ENCODE peak calls at places on chromosomes 3 and 15, in six cellular contexts. O, L, K, D, C and V are unnamed samples.

GRCh38 chr3:49937081-49937480 is 2.9 kb upstream of the RBM6 start:
- DNase-seq in O (no peak), L (no peak), K (no peak), D (no peak), C (no peak), V (peak)

GRCh38 chr3:37162501-37163245 is 11.7 kb downstream of the LRRFIP2 start:
- DNase-seq in O (no peak), L (no peak), K (no peak), D (no peak), C (no peak), V (no peak)

GRCh38 chr3:9068044-9068443 is 104.8 kb upstream of the RAD18 start:
- DNase-seq in O (no peak), L (no peak), K (no peak), D (no peak), C (no peak), V (no peak)

GRCh38 chr3:23648326-23648964 is 157.3 kb upstream of the UBE2E1 start:
- DNase-seq in O (no peak), L (no peak), K (peak), D (no peak), C (no peak), V (no peak)

GRCh38 chr3:76841750-76842149 is 198.1 kb upstream of the ROBO2 start:
- DNase-seq in O (no peak), L (no peak), K (no peak), D (no peak), C (no peak), V (no peak)

GRCh38 chr3:81743096-81744025 is 18.1 kb downstream of the GBE1 start:
- DNase-seq in O (peak), L (no peak), K (peak), D (peak), C (no peak), V (peak)

GRCh38 chr15:45126535-45127158 is 3.0 kb downstream of the DUOXA1 start:
- DNase-seq in O (no peak), L (peak), K (peak), D (peak), C (no peak), V (peak)

GRCh38 chr15:59439571-59439970 is 1.6 kb downstream of the FAM81A start:
- DNase-seq in O (no peak), L (no peak), K (no peak), D (no peak), C (no peak), V (no peak)

GRCh38 chr3:66355394-66355793 is 134.6 kb downstream of the SLC25A26 start:
- DNase-seq in O (no peak), L (no peak), K (no peak), D (no peak), C (no peak), V (no peak)

GRCh38 chr15:67835349-67836133 is 4.3 kb downstream of the RNU6-1 start:
- DNase-seq in O (no peak), L (no peak), K (no peak), D (no peak), C (no peak), V (no peak)

GRCh38 chr3:13460341-13460736 is 19.8 kb upstream of the HDAC11 start:
- DNase-seq in O (no peak), L (no peak), K (no peak), D (no peak), C (no peak), V (no peak)

GRCh38 chr3:37383323-37383722 is 208.9 kb upstream of the LRRFIP2 start:
- DNase-seq in O (no peak), L (no peak), K (no peak), D (no peak), C (no peak), V (no peak)

GRCh38 chr3:13011369-13012227 is 61.6 kb downstream of the IQSEC1 start:
- DNase-seq in O (no peak), L (peak), K (no peak), D (peak), C (peak), V (peak)

GRCh38 chr3:196726788-196727675 is 12.6 kb upstream of the PAK2 start:
- DNase-seq in O (no peak), L (no peak), K (peak), D (no peak), C (no peak), V (no peak)

GRCh38 chr15:96578393-96578792 is 247.9 kb downstream of the NR2F2 start:
- DNase-seq in O (no peak), L (no peak), K (no peak), D (no peak), C (no peak), V (no peak)

GRCh38 chr15:41465822-41466421 is 27.8 kb upstream of the ITPKA start:
- DNase-seq in O (peak), L (peak), K (peak), D (peak), C (no peak), V (peak)

GRCh38 chr3:13017361-13018038 is 55.7 kb downstream of the IQSEC1 start:
- DNase-seq in O (no peak), L (no peak), K (no peak), D (no peak), C (no peak), V (no peak)

GRCh38 chr3:107877936-107878335 is 212.9 kb downstream of the CD47 start:
- DNase-seq in O (no peak), L (no peak), K (no peak), D (no peak), C (no peak), V (no peak)

GRCh38 chr3:152159328-152159727 is 109.4 kb upstream of the MBNL1 start:
- DNase-seq in O (peak), L (no peak), K (no peak), D (no peak), C (no peak), V (peak)

GRCh38 chr3:184899953-184900595 is 88.1 kb downstream of the VPS8 start:
- DNase-seq in O (no peak), L (no peak), K (no peak), D (no peak), C (no peak), V (no peak)

GRCh38 chr3:149739396-149739795 is 12.9 kb downstream of the COMMD2 start:
- DNase-seq in O (no peak), L (peak), K (no peak), D (no peak), C (no peak), V (no peak)

GRCh38 chr3:168384990-168385389 is 289.3 kb upstream of the GOLIM4 start:
- DNase-seq in O (no peak), L (no peak), K (no peak), D (no peak), C (no peak), V (no peak)

GRCh38 chr3:43959498-43960447 is 269.0 kb downstream of the ABHD5 start:
- DNase-seq in O (no peak), L (no peak), K (no peak), D (no peak), C (no peak), V (no peak)

GRCh38 chr3:193971268-193971751 is 164.6 kb upstream of the HES1 start:
- DNase-seq in O (no peak), L (no peak), K (no peak), D (no peak), C (peak), V (no peak)

GRCh38 chr15:80121546-80121945 is 31.3 kb upstream of the FAH start:
- DNase-seq in O (no peak), L (no peak), K (no peak), D (no peak), C (no peak), V (peak)

GRCh38 chr3:54073386-54073785 is 49.0 kb upstream of the CACNA2D3 start:
- DNase-seq in O (no peak), L (no peak), K (no peak), D (no peak), C (no peak), V (no peak)

GRCh38 chr3:50174517-50174895 is 16.9 kb upstream of the GNAT1 start:
- DNase-seq in O (no peak), L (no peak), K (no peak), D (no peak), C (no peak), V (no peak)

GRCh38 chr3:183697610-183698317 is at the start of gene YEATS2:
- DNase-seq in O (peak), L (peak), K (peak), D (peak), C (no peak), V (peak)

GRCh38 chr3:109023656-109024254 is 70.1 kb upstream of the GUCA1C start:
- DNase-seq in O (peak), L (peak), K (peak), D (peak), C (peak), V (peak)

GRCh38 chr15:44130778-44131177 is 64.3 kb downstream of the FRMD5 start:
- DNase-seq in O (no peak), L (no peak), K (no peak), D (no peak), C (no peak), V (no peak)

GRCh38 chr3:12773030-12773723 is 14.1 kb upstream of the TMEM40 start:
- DNase-seq in O (no peak), L (no peak), K (no peak), D (no peak), C (no peak), V (no peak)

GRCh38 chr3:154701055-154701454 is 271.1 kb upstream of the GPR149 start:
- DNase-seq in O (no peak), L (no peak), K (no peak), D (no peak), C (no peak), V (no peak)

GRCh38 chr3:101823525-101823924 is 25.8 kb upstream of the NFKBIZ start:
- DNase-seq in O (no peak), L (no peak), K (no peak), D (no peak), C (no peak), V (peak)

GRCh38 chr3:140501054-140501769 is 176.7 kb upstream of the TRIM42 start:
- DNase-seq in O (no peak), L (no peak), K (no peak), D (no peak), C (no peak), V (no peak)

DNA sequence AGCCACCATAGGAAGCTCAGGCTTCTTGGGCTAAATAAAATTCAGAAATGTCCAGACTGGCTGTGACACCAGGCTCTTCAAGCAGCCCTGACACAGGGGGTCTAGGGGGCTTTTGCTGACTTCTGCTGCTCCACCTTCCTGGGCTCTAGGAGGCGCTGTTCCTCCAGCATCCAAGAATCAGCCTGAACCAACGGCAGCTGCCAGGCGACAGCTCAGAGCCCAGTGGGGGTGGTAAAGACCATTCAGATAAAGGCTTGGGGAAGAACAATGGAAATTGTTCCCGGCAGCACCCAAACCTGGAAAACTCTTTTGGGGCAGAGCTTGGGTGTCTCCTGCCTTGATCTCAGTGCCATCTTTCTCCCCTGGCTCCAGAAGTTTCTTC is 21.6 kb upstream of the PSTPIP1 start:
- DNase-seq in O (no peak), L (peak), K (peak), D (peak), C (no peak), V (peak)
- TF ChIP-seq CTCF in O (peak), L (peak), K (peak), D (peak), C (peak), V (peak)

GRCh38 chr15:31216210-31216911 is 110.3 kb upstream of the KLF13 start:
- DNase-seq in O (peak), L (peak), K (no peak), D (peak), C (no peak), V (peak)
- TF ChIP-seq POLR2A in O (peak), L (peak), K (no peak), D (no peak), C (peak), V (no peak)

GRCh38 chr3:29067014-29067413 is 213.9 kb upstream of the RBMS3 start:
- DNase-seq in O (no peak), L (no peak), K (peak), D (no peak), C (no peak), V (no peak)

GRCh38 chr3:29064085-29064484 is 216.8 kb upstream of the RBMS3 start:
- DNase-seq in O (no peak), L (no peak), K (no peak), D (no peak), C (no peak), V (no peak)

GRCh38 chr3:29071077-29071634 is 209.7 kb upstream of the RBMS3 start:
- DNase-seq in O (no peak), L (no peak), K (no peak), D (no peak), C (no peak), V (no peak)

GRCh38 chr3:29065211-29065785 is 215.6 kb upstream of the RBMS3 start:
- DNase-seq in O (peak), L (no peak), K (peak), D (no peak), C (no peak), V (no peak)
- TF ChIP-seq MYC in O (no peak), L (no peak), K (no peak), D (no peak), C (no peak), V (no peak)

DNA sequence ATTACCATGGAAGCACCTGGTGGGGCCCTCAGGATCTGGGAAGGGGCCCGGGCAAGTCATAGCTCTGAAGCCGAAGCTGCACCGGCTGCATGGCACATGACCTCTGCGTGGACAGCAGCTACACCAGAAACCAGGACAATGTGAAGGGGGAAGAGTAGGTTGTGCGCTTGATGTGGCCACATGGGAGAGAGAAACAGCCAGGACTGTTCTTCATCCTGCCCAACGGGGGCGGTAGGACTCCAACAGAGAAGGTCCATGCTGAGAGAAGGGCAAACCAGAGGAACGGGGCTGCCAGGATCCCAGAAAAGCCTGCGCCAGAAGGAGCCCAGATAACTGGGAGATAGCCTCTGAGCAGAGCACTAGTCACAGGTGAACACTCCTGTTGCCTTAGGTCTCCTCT is 54.9 kb upstream of the PRR20G start:
- DNase-seq in O (no peak), L (no peak), K (no peak), D (no peak), C (no peak), V (no peak)
- TF ChIP-seq CTCF in O (no peak), L (no peak), K (no peak), D (peak), C (no peak), V (no peak)

GRCh38 chr15:100348578-100348977 is 6.8 kb upstream of the ADAMTS17 start:
- DNase-seq in O (no peak), L (no peak), K (no peak), D (no peak), C (no peak), V (no peak)

GRCh38 chr15:100350434-100351226 is 8.9 kb upstream of the ADAMTS17 start:
- DNase-seq in O (peak), L (peak), K (no peak), D (no peak), C (no peak), V (peak)

GRCh38 chr15:100349321-100349695 is 7.5 kb upstream of the ADAMTS17 start:
- DNase-seq in O (no peak), L (no peak), K (no peak), D (no peak), C (no peak), V (no peak)

GRCh38 chr15:100346866-100347512 is 5.2 kb upstream of the ADAMTS17 start:
- DNase-seq in O (no peak), L (no peak), K (no peak), D (no peak), C (no peak), V (no peak)

DNA sequence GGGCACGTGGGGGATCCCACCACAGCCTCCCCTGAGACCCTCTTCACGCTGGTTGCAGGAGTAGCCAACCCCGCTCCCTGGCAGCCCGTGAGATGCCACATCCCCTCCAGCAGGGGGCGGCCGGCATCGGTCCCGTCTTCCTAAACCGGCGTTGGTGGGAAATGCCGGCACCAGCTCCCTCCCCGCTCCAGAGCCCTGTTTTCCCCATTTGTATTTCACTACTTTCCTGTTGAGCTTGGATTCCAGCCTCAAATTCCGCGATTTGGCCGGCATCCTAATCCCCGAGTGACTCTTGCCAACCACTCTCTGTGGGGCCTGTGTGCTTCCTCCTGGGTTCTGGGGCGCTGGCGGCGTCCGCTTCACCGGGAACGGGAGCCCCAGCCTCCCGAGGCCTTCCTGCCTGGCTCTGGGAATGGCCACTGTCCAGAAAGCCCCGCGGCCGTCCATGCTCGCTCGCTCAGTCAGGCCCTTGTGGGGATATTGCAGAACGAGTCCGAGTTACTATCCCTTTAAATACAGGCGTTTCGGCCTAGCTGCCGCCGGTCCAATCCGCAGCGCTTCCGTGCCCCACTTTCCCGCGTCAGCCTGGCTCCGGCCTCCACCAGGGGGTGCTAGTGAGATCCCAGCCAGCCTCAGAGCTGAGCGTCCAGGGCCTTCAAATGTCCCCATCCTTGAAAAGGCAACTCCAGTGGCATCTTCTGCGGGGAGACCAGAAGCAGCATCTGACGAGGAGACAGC is 8.1 kb upstream of the ADAMTS17 start:
- DNase-seq in O (peak), L (peak), K (peak), D (peak), C (peak), V (peak)
- TF ChIP-seq POLR2A in O (no peak), L (no peak), K (no peak), D (no peak), C (no peak), V (peak)

DNA sequence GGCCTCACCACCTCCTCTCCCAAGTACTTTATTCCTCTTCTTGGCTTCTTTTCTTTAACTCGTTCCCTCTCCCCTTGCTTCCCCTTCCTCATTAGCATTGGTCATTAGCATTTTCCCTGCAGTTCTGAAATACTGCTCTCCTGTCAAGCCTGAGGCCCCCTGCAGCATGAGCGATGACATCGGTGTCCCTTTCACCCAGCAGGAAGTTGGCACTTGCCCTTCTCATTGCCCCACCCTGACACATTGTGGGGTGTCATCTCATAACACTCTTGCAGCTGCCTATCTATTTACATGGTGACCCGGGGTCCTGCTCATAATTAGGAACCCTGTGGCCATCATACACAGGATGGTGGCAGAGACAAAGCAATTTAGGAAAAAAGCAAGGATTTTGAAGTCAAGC is 167.1 kb downstream of the ARRDC4 start:
- DNase-seq in O (no peak), L (no peak), K (no peak), D (no peak), C (no peak), V (peak)
- TF ChIP-seq MYC in O (no peak), L (no peak), K (no peak), D (no peak), C (no peak), V (no peak)

GRCh38 chr3:32686713-32687112 is 1.7 kb downstream of the CNOT10 start:
- DNase-seq in O (no peak), L (no peak), K (no peak), D (no peak), C (no peak), V (peak)

GRCh38 chr3:32684800-32685603 is at the start of gene CNOT10:
- DNase-seq in O (peak), L (peak), K (peak), D (peak), C (peak), V (peak)

GRCh38 chr3:32684029-32684799 is 774 bp upstream of the CNOT10 start:
- DNase-seq in O (no peak), L (no peak), K (no peak), D (no peak), C (no peak), V (no peak)

GRCh38 chr3:32685604-32686185 is 707 bp downstream of the CNOT10 start:
- DNase-seq in O (peak), L (peak), K (no peak), D (no peak), C (no peak), V (no peak)

DNA sequence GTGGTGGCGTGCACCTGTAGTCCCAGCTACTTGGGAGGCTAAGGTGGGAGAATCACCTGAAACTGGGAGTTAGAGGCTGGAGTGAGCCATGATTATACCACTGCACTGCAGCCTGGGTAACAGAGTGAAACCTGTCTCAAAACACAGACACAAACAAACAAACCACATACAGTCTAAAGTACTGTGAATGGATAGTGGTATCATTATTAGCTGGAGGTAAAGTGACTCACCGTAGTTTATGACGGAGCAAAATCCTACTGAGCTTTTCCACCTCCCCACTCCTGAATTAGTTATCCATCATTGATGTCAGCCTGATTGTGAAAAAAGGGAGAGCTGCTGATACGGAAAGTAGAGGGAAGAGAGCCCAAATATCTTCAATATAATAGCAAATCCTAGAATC is 3.2 kb upstream of the CNOT10 start:
- DNase-seq in O (no peak), L (no peak), K (no peak), D (no peak), C (no peak), V (no peak)
- TF ChIP-seq CTCF in O (no peak), L (no peak), K (no peak), D (no peak), C (no peak), V (no peak)